ENCODE peak calls at places on chromosomes 6 and 20, in nine cellular contexts. J is small intestine, W is psoas muscle, S is tibial nerve, F is fibroblast of lung, K is heart right ventricle, M is pancreas, O is heart left ventricle, Y is GM23248. V is an unnamed sample.

GRCh38 chr20:51680067-51680749 is 88.0 kb downstream of the ATP9A start:
- DNase-seq in J (no peak), W (no peak), S (no peak), F (no peak), K (no peak), M (no peak), O (no peak), Y (no peak), V (no peak)

GRCh38 chr6:42505377-42505702 is 53.6 kb upstream of the TRERF1 start:
- DNase-seq in J (no peak), W (no peak), S (no peak), F (peak; percentile 19), K (no peak), M (no peak), O (no peak), Y (peak; percentile 88), V (no peak)

GRCh38 chr6:139659196-139659595 is 284.7 kb upstream of the CITED2 start:
- DNase-seq in J (no peak), W (no peak), S (no peak), F (no peak), K (no peak), M (no peak), O (no peak), Y (no peak), V (no peak)

GRCh38 chr6:108343894-108344293 is 49.0 kb downstream of the AFG1L start:
- DNase-seq in J (no peak), W (no peak), S (no peak), F (no peak), K (no peak), M (no peak), O (no peak), Y (no peak), V (no peak)

GRCh38 chr6:44154067-44154466 is 4.6 kb upstream of the CAPN11 start:
- DNase-seq in J (no peak), W (no peak), S (no peak), F (no peak), K (no peak), M (no peak), O (no peak), Y (no peak), V (no peak)

GRCh38 chr6:133788556-133788955 is 100.4 kb upstream of the TCF21 start:
- DNase-seq in J (no peak), W (no peak), S (no peak), F (no peak), K (no peak), M (no peak), O (no peak), Y (no peak), V (no peak)

GRCh38 chr6:166624275-166624674 is 2.8 kb downstream of the RPS6KA2 start:
- DNase-seq in J (no peak), W (no peak), S (peak; percentile 73), F (peak; percentile 94), K (peak; percentile 14), M (no peak), O (no peak), Y (peak; percentile 79), V (no peak)

GRCh38 chr6:44270526-44271405 is 516 bp downstream of the TMEM151B start:
- DNase-seq in J (no peak), W (no peak), S (no peak), F (no peak), K (no peak), M (no peak), O (peak; percentile 60), Y (no peak), V (no peak)

GRCh38 chr6:147974376-147974775 is 368.3 kb upstream of the SASH1 start:
- DNase-seq in J (no peak), W (no peak), S (no peak), F (no peak), K (no peak), M (no peak), O (no peak), Y (no peak), V (no peak)

GRCh38 chr6:34246563-34247391 is 2.0 kb downstream of the SMIM29 start:
- DNase-seq in J (no peak), W (no peak), S (no peak), F (no peak), K (no peak), M (peak; percentile 25), O (peak; percentile 61), Y (peak; percentile 55), V (peak; percentile 73)

GRCh38 chr6:116278853-116279231 is 888 bp downstream of the TSPYL1 start:
- DNase-seq in J (no peak), W (peak; percentile 67), S (no peak), F (peak; percentile 58), K (peak; percentile 67), M (peak; percentile 66), O (peak; percentile 72), Y (no peak), V (peak; percentile 80)

GRCh38 chr20:58697201-58697866 is 4.7 kb downstream of the NPEPL1 start:
- DNase-seq in J (peak; percentile 84), W (no peak), S (no peak), F (no peak), K (no peak), M (no peak), O (peak; percentile 56), Y (no peak), V (peak; percentile 43)

GRCh38 chr6:1610497-1611321 is 994 bp downstream of the FOXC1 start:
- DNase-seq in J (no peak), W (no peak), S (no peak), F (peak; percentile 36), K (no peak), M (peak; percentile 35), O (no peak), Y (peak; percentile 71), V (peak; percentile 84)

GRCh38 chr6:42928748-42929087 is 562 bp upstream of the CNPY3 start:
- DNase-seq in J (no peak), W (no peak), S (no peak), F (no peak), K (peak; percentile 13), M (no peak), O (no peak), Y (no peak), V (no peak)

GRCh38 chr20:53522696-53523095 is 70.9 kb downstream of the ZNF217 start:
- DNase-seq in J (no peak), W (no peak), S (no peak), F (no peak), K (no peak), M (no peak), O (no peak), Y (no peak), V (no peak)

GRCh38 chr6:137136065-137136464 is 37.4 kb downstream of the IL22RA2 start:
- DNase-seq in J (no peak), W (no peak), S (no peak), F (peak; percentile 14), K (no peak), M (no peak), O (no peak), Y (peak; percentile 29), V (no peak)

GRCh38 chr6:136726837-136727557 is 65.3 kb downstream of the MAP3K5 start:
- DNase-seq in J (no peak), W (no peak), S (no peak), F (no peak), K (no peak), M (no peak), O (no peak), Y (no peak), V (no peak)

GRCh38 chr6:164345340-164345739 is 930.8 kb downstream of the QKI start:
- DNase-seq in J (no peak), W (no peak), S (no peak), F (no peak), K (no peak), M (no peak), O (no peak), Y (no peak), V (no peak)

GRCh38 chr6:71387179-71387578 is 98.6 kb downstream of the OGFRL1 start:
- DNase-seq in J (no peak), W (no peak), S (no peak), F (peak; percentile 74), K (no peak), M (no peak), O (no peak), Y (peak; percentile 81), V (no peak)

GRCh38 chr6:71391126-71391525 is 102.5 kb downstream of the OGFRL1 start:
- DNase-seq in J (no peak), W (no peak), S (no peak), F (no peak), K (no peak), M (no peak), O (no peak), Y (no peak), V (no peak)

GRCh38 chr6:71386215-71386614 is 97.6 kb downstream of the OGFRL1 start:
- DNase-seq in J (no peak), W (no peak), S (no peak), F (no peak), K (no peak), M (no peak), O (no peak), Y (no peak), V (no peak)

GRCh38 chr6:71388068-71388744 is 99.6 kb downstream of the OGFRL1 start:
- DNase-seq in J (no peak), W (no peak), S (no peak), F (no peak), K (no peak), M (no peak), O (no peak), Y (peak; percentile 33), V (no peak)

GRCh38 chr6:71388846-71389543 is 100.4 kb downstream of the OGFRL1 start:
- DNase-seq in J (peak; percentile 21), W (no peak), S (no peak), F (no peak), K (no peak), M (no peak), O (no peak), Y (peak; percentile 36), V (no peak)
- H3K4me1 ChIP-seq in J (no peaks in the 10 kb centered on the region), W (peaks cover 60% of the 10 kb centered on the region), S (peaks cover 18% of the 10 kb centered on the region), F (peaks cover 11% of the 10 kb centered on the region), K (peaks cover 63% of the 10 kb centered on the region), M (no peaks in the 10 kb centered on the region), O (peaks cover 65% of the 10 kb centered on the region), Y (peaks cover 61% of the 10 kb centered on the region), V (peaks cover 20% of the 10 kb centered on the region)

GRCh38 chr20:49797292-49797628 is 15.4 kb upstream of the SLC9A8 start:
- DNase-seq in J (no peak), W (peak; percentile 59), S (no peak), F (no peak), K (no peak), M (no peak), O (no peak), Y (no peak), V (no peak)
- H3K4me1 ChIP-seq in J (peaks cover 12% of the 10 kb centered on the region), W (no peaks in the 10 kb centered on the region), S (no peaks in the 10 kb centered on the region), F (no peaks in the 10 kb centered on the region), K (no peaks in the 10 kb centered on the region), M (no peaks in the 10 kb centered on the region), O (no peaks in the 10 kb centered on the region), Y (no peaks in the 10 kb centered on the region), V (no peaks in the 10 kb centered on the region)

GRCh38 chr6:149854532-149854931 is 9.6 kb downstream of the LRP11 start:
- DNase-seq in J (no peak), W (no peak), S (no peak), F (no peak), K (no peak), M (no peak), O (no peak), Y (peak; percentile 52), V (no peak)
- H3K4me1 ChIP-seq in J (no peaks in the 10 kb centered on the region), W (peaks cover 38% of the 10 kb centered on the region), S (no peaks in the 10 kb centered on the region), F (peaks cover 24% of the 10 kb centered on the region), K (peaks cover 6% of the 10 kb centered on the region), M (no peaks in the 10 kb centered on the region), O (peaks cover 7% of the 10 kb centered on the region), Y (peaks cover 73% of the 10 kb centered on the region), V (no peaks in the 10 kb centered on the region)

DNA sequence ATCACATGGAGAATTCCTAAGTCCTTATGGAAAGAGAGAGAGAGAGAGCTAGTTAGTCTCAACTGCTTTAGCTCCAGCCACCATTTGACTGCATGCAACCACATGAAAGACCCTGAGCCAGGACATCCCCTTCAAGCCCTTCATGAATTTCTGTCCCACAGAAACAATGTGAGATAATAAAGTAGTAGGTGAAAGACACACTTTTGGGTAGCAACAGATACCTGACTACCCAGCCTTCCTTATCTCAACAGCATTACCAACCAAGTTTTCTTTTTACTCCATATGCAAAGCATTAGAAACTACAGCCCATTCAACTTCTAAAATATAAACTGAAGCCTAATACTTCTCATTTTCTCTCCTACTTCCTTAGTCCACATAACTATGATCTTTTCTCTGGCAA is 23.2 kb upstream of the THEMIS start:
- DNase-seq in J (no peak), W (no peak), S (no peak), F (no peak), K (no peak), M (no peak), O (no peak), Y (no peak), V (no peak)
- H3K4me1 ChIP-seq in J (no peaks in the 10 kb centered on the region), W (no peaks in the 10 kb centered on the region), S (no peaks in the 10 kb centered on the region), F (no peaks in the 10 kb centered on the region), K (no peaks in the 10 kb centered on the region), M (no peaks in the 10 kb centered on the region), O (no peaks in the 10 kb centered on the region), Y (no peaks in the 10 kb centered on the region), V (no peaks in the 10 kb centered on the region)